ENCODE peak calls at places on chromosome 17, in five cellular contexts. Y, D, O, N and T are unnamed samples.

GRCh38 chr17:1005361-1005946 is 8.5 kb downstream of the TIMM22 start:
- DNase-seq in Y (no peak), N (no peak), O (no peak), D (peak), T (no peak)

GRCh38 chr17:81966343-81967243 is 5.6 kb upstream of the NOTUM start:
- DNase-seq in O (peak), D (peak), N (no peak), Y (no peak), T (no peak)

GRCh38 chr17:73401911-73402310 is 90.1 kb upstream of the CDC42EP4 start:
- DNase-seq in O (peak), Y (peak), D (peak), N (no peak), T (no peak)

GRCh38 chr17:17077861-17078732 is 35.8 kb downstream of the MPRIP start:
- DNase-seq in O (peak), Y (no peak), N (no peak), D (no peak), T (no peak)

GRCh38 chr17:77865109-77865611 is 93.3 kb upstream of the TNRC6C start:
- DNase-seq in N (no peak), Y (no peak), O (no peak), D (peak), T (no peak)

GRCh38 chr17:40451420-40451819 is 8.2 kb downstream of the IGFBP4 start:
- DNase-seq in N (no peak), D (peak), O (no peak), Y (no peak), T (no peak)

GRCh38 chr17:76561799-76562268 is 22.0 kb downstream of the PRCD start:
- DNase-seq in N (no peak), D (no peak), Y (no peak), O (no peak), T (no peak)

GRCh38 chr17:3475155-3475808 is 515 bp upstream of the ASPA start:
- DNase-seq in D (no peak), Y (no peak), O (no peak), N (no peak), T (no peak)

GRCh38 chr17:17313350-17313991 is 10.3 kb downstream of the NT5M start:
- DNase-seq in Y (peak), D (peak), N (no peak), O (peak), T (peak)

GRCh38 chr17:36094232-36094631 is 4.3 kb upstream of the CCL3 start:
- DNase-seq in O (no peak), Y (no peak), D (no peak), N (no peak), T (no peak)

GRCh38 chr17:81272616-81273015 is 22.5 kb downstream of the SLC38A10 start:
- DNase-seq in D (no peak), O (no peak), N (no peak), Y (no peak), T (no peak)

GRCh38 chr17:59367657-59368045 is 36.2 kb downstream of the YPEL2 start:
- DNase-seq in D (no peak), O (peak), N (no peak), Y (no peak), T (peak)

GRCh38 chr17:36602030-36602737 is 801 bp downstream of the MRM1 start:
- DNase-seq in O (no peak), N (no peak), D (no peak), Y (no peak), T (no peak)

GRCh38 chr17:185445-186138 is 4.1 kb upstream of the DOC2B start:
- DNase-seq in O (no peak), Y (no peak), N (no peak), D (no peak), T (no peak)

GRCh38 chr17:27384721-27385120 is 71.5 kb upstream of the KSR1 start:
- DNase-seq in D (no peak), Y (no peak), O (no peak), N (no peak), T (no peak)

GRCh38 chr17:17860761-17861107 is 23.9 kb upstream of the SREBF1 start:
- DNase-seq in N (no peak), D (no peak), Y (no peak), O (no peak), T (no peak)

GRCh38 chr17:29589524-29590260 is at the start of gene GIT1:
- DNase-seq in O (peak), Y (peak), N (no peak), D (peak), T (peak)

GRCh38 chr17:72460711-72461110 is 339.9 kb downstream of the SOX9 start:
- DNase-seq in D (no peak), O (no peak), Y (no peak), N (no peak), T (no peak)

GRCh38 chr17:83104577-83105505 is 25.4 kb downstream of the METRNL start:
- DNase-seq in O (no peak), D (peak), N (no peak), Y (no peak), T (no peak)

GRCh38 chr17:81054881-81055370 is 20.0 kb downstream of the BAIAP2 start:
- DNase-seq in D (no peak), Y (no peak), N (no peak), O (no peak), T (no peak)

GRCh38 chr17:67493811-67494210 is 116.7 kb downstream of the PITPNC1 start:
- DNase-seq in Y (no peak), N (no peak), O (no peak), D (no peak), T (no peak)

GRCh38 chr17:41962111-41962510 is 4.5 kb upstream of the CNP start:
- DNase-seq in Y (no peak), D (no peak), O (no peak), N (no peak), T (no peak)

GRCh38 chr17:57989011-57989345 is 924 bp upstream of the VEZF1 start:
- DNase-seq in Y (peak), N (no peak), D (peak), O (peak), T (peak)

GRCh38 chr17:74738051-74738996 is 1.3 kb downstream of the RAB37 start:
- DNase-seq in D (no peak), Y (peak), O (peak), N (peak), T (no peak)

GRCh38 chr17:82095777-82096708 is 2.0 kb downstream of the FASN start:
- DNase-seq in O (no peak), D (no peak), Y (no peak), N (no peak), T (no peak)

GRCh38 chr17:15782809-15783208 is 50.7 kb downstream of the TBC1D26 start:
- DNase-seq in O (no peak), Y (no peak), N (no peak), D (no peak), T (no peak)

GRCh38 chr17:34001246-34001645 is 253.8 kb upstream of the CCL2 start:
- DNase-seq in O (no peak), D (no peak), Y (no peak), N (no peak), T (no peak)

DNA sequence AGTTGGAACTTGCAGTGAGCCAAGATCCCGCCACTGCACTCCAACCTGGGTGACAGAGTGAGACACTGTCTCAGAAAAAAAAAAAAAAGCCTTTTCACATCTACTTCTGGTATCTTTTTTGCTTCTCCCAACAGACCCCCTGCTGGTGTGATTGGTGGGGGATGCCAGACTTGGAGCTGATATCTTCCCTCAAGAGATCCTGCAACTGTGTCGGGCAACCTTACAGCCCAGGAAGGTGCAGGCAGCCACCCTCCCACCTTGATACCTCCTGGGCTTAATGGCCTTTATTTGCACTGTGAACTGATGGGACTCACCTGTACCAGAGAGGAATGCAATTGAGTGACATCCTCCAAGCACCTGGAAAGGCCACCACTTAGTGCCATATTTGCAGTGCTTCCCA is 142.3 kb downstream of the RGS9 start:
- DNase-seq in D (no peak), O (no peak), Y (no peak), N (no peak), T (no peak)
- TF ChIP-seq ZBTB33 in D (no peak), O (no peak), Y (no peak), N (no peak), T (no peak)

GRCh38 chr17:46036491-46036890 is 37.4 kb downstream of the STH start:
- DNase-seq in Y (no peak), N (no peak), O (no peak), D (no peak), T (no peak)
- TF ChIP-seq ZBTB33 in Y (no peak), N (no peak), O (no peak), D (no peak), T (no peak)

GRCh38 chr17:79082311-79083190 is 7.9 kb downstream of the ENGASE start:
- DNase-seq in N (no peak), Y (peak), O (peak), D (peak), T (peak)
- TF ChIP-seq ZBTB33 in N (no peak), Y (no peak), O (no peak), D (no peak), T (no peak)

GRCh38 chr17:14298221-14298994 is 2.5 kb upstream of the HS3ST3B1 start:
- DNase-seq in N (no peak), D (no peak), O (no peak), Y (no peak), T (no peak)
- TF ChIP-seq ZBTB33 in N (no peak), D (no peak), O (no peak), Y (no peak), T (no peak)

GRCh38 chr17:6381526-6382135 is 53.3 kb downstream of the AIPL1 start:
- DNase-seq in Y (no peak), D (no peak), N (no peak), O (no peak), T (no peak)
- TF ChIP-seq ZBTB33 in Y (no peak), D (no peak), N (no peak), O (no peak), T (no peak)

GRCh38 chr17:55814377-55814776 is 63.5 kb downstream of the PCTP start:
- DNase-seq in N (no peak), O (no peak), Y (no peak), D (no peak), T (no peak)
- TF ChIP-seq ZBTB33 in N (no peak), O (no peak), Y (no peak), D (no peak), T (no peak)